ENCODE peak calls at places on chromosomes 2 and 18, in seven cellular contexts. One of them, this sample, is unnamed.

GRCh38 chr2:237124820-237125219 is 39.1 kb downstream of the COPS8 start:
- DNase-seq in globus pallidus: no peak
- DNase-seq in HTR-8/SVneo: no peak
- DNase-seq in activated CD4-positive, alpha-beta T cell treated with anti-CD3 and anti-CD28 coated beads for 4 hours: no peak
- DNase-seq in pancreas: no peak
- DNase-seq in ACHN: no peak
- DNase-seq in DMS153: no peak
- DNase-seq in this sample: no peak

GRCh38 chr2:128775064-128775347 is 456.3 kb upstream of the HS6ST1 start:
- DNase-seq in globus pallidus: no peak
- DNase-seq in activated CD4-positive, alpha-beta T cell treated with anti-CD3 and anti-CD28 coated beads for 4 hours: no peak
- DNase-seq in DMS153: no peak
- DNase-seq in ACHN: no peak
- DNase-seq in pancreas: no peak
- DNase-seq in HTR-8/SVneo: no peak
- DNase-seq in this sample: no peak

GRCh38 chr18:37380546-37381110 is 185.0 kb downstream of the CELF4 start:
- DNase-seq in activated CD4-positive, alpha-beta T cell treated with anti-CD3 and anti-CD28 coated beads for 4 hours: no peak
- DNase-seq in ACHN: no peak
- DNase-seq in globus pallidus: no peak
- DNase-seq in pancreas: no peak
- DNase-seq in HTR-8/SVneo: no peak
- DNase-seq in DMS153: no peak
- DNase-seq in this sample: no peak

GRCh38 chr2:231711677-231712461 is 3.5 kb downstream of the PTMA start:
- DNase-seq in globus pallidus: no peak
- DNase-seq in ACHN: no peak
- DNase-seq in DMS153: no peak
- DNase-seq in pancreas: peak
- DNase-seq in activated CD4-positive, alpha-beta T cell treated with anti-CD3 and anti-CD28 coated beads for 4 hours: no peak
- DNase-seq in HTR-8/SVneo: no peak
- DNase-seq in this sample: no peak

GRCh38 chr18:31156831-31157763 is 5.6 kb downstream of the DSC1 start:
- DNase-seq in ACHN: no peak
- DNase-seq in DMS153: no peak
- DNase-seq in pancreas: no peak
- DNase-seq in HTR-8/SVneo: no peak
- DNase-seq in globus pallidus: no peak
- DNase-seq in activated CD4-positive, alpha-beta T cell treated with anti-CD3 and anti-CD28 coated beads for 4 hours: no peak
- DNase-seq in this sample: no peak

GRCh38 chr2:44515416-44515815 is 153.7 kb downstream of the CAMKMT start:
- DNase-seq in ACHN: no peak
- DNase-seq in globus pallidus: no peak
- DNase-seq in pancreas: no peak
- DNase-seq in HTR-8/SVneo: no peak
- DNase-seq in activated CD4-positive, alpha-beta T cell treated with anti-CD3 and anti-CD28 coated beads for 4 hours: no peak
- DNase-seq in DMS153: no peak
- DNase-seq in this sample: no peak

GRCh38 chr2:150470435-150470834 is 17.0 kb downstream of the RND3 start:
- DNase-seq in globus pallidus: no peak
- DNase-seq in DMS153: no peak
- DNase-seq in HTR-8/SVneo: no peak
- DNase-seq in ACHN: no peak
- DNase-seq in activated CD4-positive, alpha-beta T cell treated with anti-CD3 and anti-CD28 coated beads for 4 hours: no peak
- DNase-seq in pancreas: no peak
- DNase-seq in this sample: no peak

GRCh38 chr2:21263622-21264021 is 139.9 kb downstream of the TDRD15 start:
- DNase-seq in HTR-8/SVneo: no peak
- DNase-seq in globus pallidus: peak
- DNase-seq in ACHN: no peak
- DNase-seq in activated CD4-positive, alpha-beta T cell treated with anti-CD3 and anti-CD28 coated beads for 4 hours: no peak
- DNase-seq in DMS153: no peak
- DNase-seq in pancreas: no peak
- DNase-seq in this sample: no peak

GRCh38 chr2:69917854-69918253 is 2.9 kb downstream of the MXD1 start:
- DNase-seq in DMS153: no peak
- DNase-seq in pancreas: no peak
- DNase-seq in HTR-8/SVneo: peak
- DNase-seq in globus pallidus: no peak
- DNase-seq in activated CD4-positive, alpha-beta T cell treated with anti-CD3 and anti-CD28 coated beads for 4 hours: no peak
- DNase-seq in ACHN: peak
- DNase-seq in this sample: no peak

GRCh38 chr2:233965032-233965614 is 48.0 kb downstream of the TRPM8 start:
- DNase-seq in ACHN: no peak
- DNase-seq in globus pallidus: no peak
- DNase-seq in activated CD4-positive, alpha-beta T cell treated with anti-CD3 and anti-CD28 coated beads for 4 hours: no peak
- DNase-seq in HTR-8/SVneo: no peak
- DNase-seq in pancreas: no peak
- DNase-seq in DMS153: no peak
- DNase-seq in this sample: no peak

GRCh38 chr18:76839395-76839794 is 17.0 kb downstream of the ZNF236 start:
- DNase-seq in pancreas: no peak
- DNase-seq in activated CD4-positive, alpha-beta T cell treated with anti-CD3 and anti-CD28 coated beads for 4 hours: no peak
- DNase-seq in DMS153: no peak
- DNase-seq in ACHN: no peak
- DNase-seq in globus pallidus: no peak
- DNase-seq in HTR-8/SVneo: no peak
- DNase-seq in this sample: no peak

GRCh38 chr2:205273148-205273547 is 409.2 kb upstream of the NRP2 start:
- DNase-seq in activated CD4-positive, alpha-beta T cell treated with anti-CD3 and anti-CD28 coated beads for 4 hours: no peak
- DNase-seq in DMS153: no peak
- DNase-seq in ACHN: no peak
- DNase-seq in HTR-8/SVneo: no peak
- DNase-seq in pancreas: no peak
- DNase-seq in globus pallidus: no peak
- DNase-seq in this sample: no peak

GRCh38 chr2:218282173-218282991 is 9.9 kb downstream of the TMBIM1 start:
- DNase-seq in activated CD4-positive, alpha-beta T cell treated with anti-CD3 and anti-CD28 coated beads for 4 hours: no peak
- DNase-seq in DMS153: no peak
- DNase-seq in pancreas: peak
- DNase-seq in ACHN: no peak
- DNase-seq in HTR-8/SVneo: no peak
- DNase-seq in globus pallidus: peak
- DNase-seq in this sample: no peak

GRCh38 chr18:59041819-59042476 is 97.7 kb upstream of the SEC11C start:
- DNase-seq in activated CD4-positive, alpha-beta T cell treated with anti-CD3 and anti-CD28 coated beads for 4 hours: no peak
- DNase-seq in ACHN: no peak
- DNase-seq in globus pallidus: peak
- DNase-seq in HTR-8/SVneo: no peak
- DNase-seq in pancreas: no peak
- DNase-seq in DMS153: no peak
- DNase-seq in this sample: no peak

GRCh38 chr2:222076978-222077690 is 221.7 kb downstream of the PAX3 start:
- DNase-seq in ACHN: no peak
- DNase-seq in activated CD4-positive, alpha-beta T cell treated with anti-CD3 and anti-CD28 coated beads for 4 hours: no peak
- DNase-seq in HTR-8/SVneo: no peak
- DNase-seq in pancreas: no peak
- DNase-seq in DMS153: no peak
- DNase-seq in globus pallidus: no peak
- DNase-seq in this sample: no peak

GRCh38 chr2:33598472-33599174 is 476 bp downstream of the FAM98A start:
- DNase-seq in pancreas: no peak
- DNase-seq in globus pallidus: peak
- DNase-seq in DMS153: no peak
- DNase-seq in activated CD4-positive, alpha-beta T cell treated with anti-CD3 and anti-CD28 coated beads for 4 hours: peak
- DNase-seq in HTR-8/SVneo: peak
- DNase-seq in ACHN: peak
- DNase-seq in this sample: peak

GRCh38 chr18:22466608-22467390 is 49.1 kb upstream of the CTAGE1 start:
- DNase-seq in HTR-8/SVneo: no peak
- DNase-seq in activated CD4-positive, alpha-beta T cell treated with anti-CD3 and anti-CD28 coated beads for 4 hours: no peak
- DNase-seq in pancreas: no peak
- DNase-seq in ACHN: peak
- DNase-seq in globus pallidus: no peak
- DNase-seq in DMS153: no peak
- DNase-seq in this sample: no peak

GRCh38 chr2:239811806-239812560 is 213.2 kb downstream of the NDUFA10 start:
- DNase-seq in HTR-8/SVneo: no peak
- DNase-seq in activated CD4-positive, alpha-beta T cell treated with anti-CD3 and anti-CD28 coated beads for 4 hours: no peak
- DNase-seq in ACHN: no peak
- DNase-seq in pancreas: no peak
- DNase-seq in globus pallidus: no peak
- DNase-seq in DMS153: no peak
- DNase-seq in this sample: no peak

GRCh38 chr2:86069091-86069685 is 36.5 kb downstream of the POLR1A start:
- DNase-seq in activated CD4-positive, alpha-beta T cell treated with anti-CD3 and anti-CD28 coated beads for 4 hours: no peak
- DNase-seq in ACHN: no peak
- DNase-seq in DMS153: no peak
- DNase-seq in HTR-8/SVneo: no peak
- DNase-seq in globus pallidus: no peak
- DNase-seq in pancreas: no peak
- DNase-seq in this sample: no peak

GRCh38 chr2:170660406-170660805 is 54.7 kb upstream of the SP5 start:
- DNase-seq in pancreas: no peak
- DNase-seq in HTR-8/SVneo: no peak
- DNase-seq in activated CD4-positive, alpha-beta T cell treated with anti-CD3 and anti-CD28 coated beads for 4 hours: no peak
- DNase-seq in DMS153: no peak
- DNase-seq in ACHN: no peak
- DNase-seq in globus pallidus: no peak
- DNase-seq in this sample: no peak

GRCh38 chr2:198098918-198099317 is 294.5 kb downstream of the PLCL1 start:
- DNase-seq in activated CD4-positive, alpha-beta T cell treated with anti-CD3 and anti-CD28 coated beads for 4 hours: no peak
- DNase-seq in HTR-8/SVneo: no peak
- DNase-seq in DMS153: no peak
- DNase-seq in pancreas: no peak
- DNase-seq in globus pallidus: peak
- DNase-seq in ACHN: no peak
- DNase-seq in this sample: no peak

GRCh38 chr2:122412360-122412759 is 656.9 kb downstream of the TSN start:
- DNase-seq in globus pallidus: no peak
- DNase-seq in activated CD4-positive, alpha-beta T cell treated with anti-CD3 and anti-CD28 coated beads for 4 hours: no peak
- DNase-seq in pancreas: no peak
- DNase-seq in HTR-8/SVneo: no peak
- DNase-seq in ACHN: no peak
- DNase-seq in DMS153: peak
- DNase-seq in this sample: no peak

GRCh38 chr2:61090386-61090921 is 24.8 kb downstream of the SANBR start:
- DNase-seq in ACHN: no peak
- DNase-seq in HTR-8/SVneo: no peak
- DNase-seq in pancreas: no peak
- DNase-seq in activated CD4-positive, alpha-beta T cell treated with anti-CD3 and anti-CD28 coated beads for 4 hours: no peak
- DNase-seq in globus pallidus: no peak
- DNase-seq in DMS153: no peak
- DNase-seq in this sample: no peak

GRCh38 chr2:33412920-33413319 is 63.5 kb upstream of the RASGRP3 start:
- DNase-seq in HTR-8/SVneo: peak
- DNase-seq in ACHN: peak
- DNase-seq in globus pallidus: peak
- DNase-seq in pancreas: no peak
- DNase-seq in activated CD4-positive, alpha-beta T cell treated with anti-CD3 and anti-CD28 coated beads for 4 hours: no peak
- DNase-seq in DMS153: no peak
- DNase-seq in this sample: no peak

GRCh38 chr2:201257941-201258665 is 2.2 kb upstream of the CASP8 start:
- DNase-seq in activated CD4-positive, alpha-beta T cell treated with anti-CD3 and anti-CD28 coated beads for 4 hours: peak
- DNase-seq in ACHN: peak
- DNase-seq in DMS153: peak
- DNase-seq in globus pallidus: peak
- DNase-seq in HTR-8/SVneo: peak
- DNase-seq in pancreas: peak
- DNase-seq in this sample: no peak

GRCh38 chr2:211093743-211094303 is 537.4 kb downstream of the CPS1 start:
- DNase-seq in activated CD4-positive, alpha-beta T cell treated with anti-CD3 and anti-CD28 coated beads for 4 hours: no peak
- DNase-seq in ACHN: peak
- DNase-seq in HTR-8/SVneo: no peak
- DNase-seq in pancreas: no peak
- DNase-seq in DMS153: no peak
- DNase-seq in globus pallidus: no peak
- DNase-seq in this sample: no peak

GRCh38 chr2:229273384-229274338 is 2.6 kb upstream of the PID1 start:
- DNase-seq in ACHN: peak
- DNase-seq in pancreas: no peak
- DNase-seq in activated CD4-positive, alpha-beta T cell treated with anti-CD3 and anti-CD28 coated beads for 4 hours: no peak
- DNase-seq in globus pallidus: peak
- DNase-seq in DMS153: peak
- DNase-seq in HTR-8/SVneo: peak
- DNase-seq in this sample: peak

GRCh38 chr2:106269591-106270291 is 75.6 kb upstream of the UXS1 start:
- DNase-seq in ACHN: peak
- DNase-seq in globus pallidus: no peak
- DNase-seq in activated CD4-positive, alpha-beta T cell treated with anti-CD3 and anti-CD28 coated beads for 4 hours: peak
- DNase-seq in pancreas: peak
- DNase-seq in HTR-8/SVneo: no peak
- DNase-seq in DMS153: peak
- DNase-seq in this sample: no peak

GRCh38 chr2:150472122-150472899 is 15.2 kb downstream of the RND3 start:
- DNase-seq in ACHN: peak
- DNase-seq in activated CD4-positive, alpha-beta T cell treated with anti-CD3 and anti-CD28 coated beads for 4 hours: no peak
- DNase-seq in DMS153: no peak
- DNase-seq in HTR-8/SVneo: no peak
- DNase-seq in pancreas: no peak
- DNase-seq in globus pallidus: no peak
- DNase-seq in this sample: no peak

GRCh38 chr18:21242141-21243040 is at the start of gene GREB1L:
- DNase-seq in activated CD4-positive, alpha-beta T cell treated with anti-CD3 and anti-CD28 coated beads for 4 hours: no peak
- DNase-seq in ACHN: peak
- DNase-seq in pancreas: peak
- DNase-seq in DMS153: no peak
- DNase-seq in globus pallidus: peak
- DNase-seq in HTR-8/SVneo: peak
- DNase-seq in this sample: no peak

This sample was measured in GM18507.